ENCODE peak calls at places on chromosomes 1 and 21, in four cellular contexts. J, R, F and K are unnamed samples.

GRCh38 chr1:115978292-115978941 is 2.1 kb downstream of the SLC22A15 start:
- DNase-seq in J (no peak), R (no peak), F (no peak), K (no peak)

GRCh38 chr1:111769517-111770146 is 13.9 kb downstream of the DDX20 start:
- DNase-seq in J (no peak), R (peak; percentile 75), F (peak; percentile 48), K (peak; percentile 86)

GRCh38 chr1:81682490-81682889 is 118.2 kb upstream of the ADGRL2 start:
- DNase-seq in J (no peak), R (no peak), F (no peak), K (peak; percentile 62)

GRCh38 chr1:165356876-165357275 is 361 bp upstream of the LMX1A start:
- DNase-seq in J (no peak), R (no peak), F (no peak), K (no peak)

GRCh38 chr21:35603471-35603870 is 456.9 kb downstream of the SETD4 start:
- DNase-seq in J (no peak), R (no peak), F (no peak), K (no peak)

GRCh38 chr1:13797397-13797796 is 97.4 kb downstream of the PRDM2 start:
- DNase-seq in J (no peak), R (no peak), F (no peak), K (no peak)

GRCh38 chr1:175466556-175466955 is 274.0 kb upstream of the KIAA0040 start:
- DNase-seq in J (no peak), R (no peak), F (no peak), K (no peak)

GRCh38 chr1:181112071-181112929 is 23.8 kb downstream of the IER5 start:
- DNase-seq in J (peak; percentile 88), R (peak; percentile 100), F (peak; percentile 97), K (peak; percentile 97)

GRCh38 chr1:33147997-33148314 is 33.9 kb downstream of the TRIM62 start:
- DNase-seq in J (no peak), R (peak; percentile 43), F (no peak), K (peak; percentile 41)

GRCh38 chr1:154398141-154398540 is 7.0 kb upstream of the IL6R start:
- DNase-seq in J (no peak), R (no peak), F (no peak), K (no peak)

GRCh38 chr1:90728656-90729257 is 11.7 kb upstream of the BARHL2 start:
- DNase-seq in J (no peak), R (no peak), F (no peak), K (no peak)

GRCh38 chr1:161082996-161083742 is 6.2 kb downstream of the NECTIN4 start:
- DNase-seq in J (peak; percentile 84), R (peak; percentile 99), F (peak; percentile 38), K (peak; percentile 96)

GRCh38 chr1:31432592-31433395 is 19.8 kb downstream of the SERINC2 start:
- DNase-seq in J (peak; percentile 48), R (no peak), F (no peak), K (no peak)

GRCh38 chr1:33818071-33818470 is 45.8 kb upstream of the HMGB4 start:
- DNase-seq in J (no peak), R (no peak), F (no peak), K (no peak)

GRCh38 chr1:198492872-198493271 is 47.6 kb downstream of the ATP6V1G3 start:
- DNase-seq in J (no peak), R (peak; percentile 54), F (no peak), K (peak; percentile 65)

GRCh38 chr21:36186506-36187399 is 30.1 kb downstream of the DOP1B start:
- DNase-seq in J (no peak), R (no peak), F (no peak), K (no peak)

GRCh38 chr1:225940385-225941151 is 452 bp downstream of the LEFTY2 start:
- DNase-seq in J (no peak), R (no peak), F (no peak), K (no peak)

GRCh38 chr21:46153259-46154154 is 1.9 kb downstream of the FTCD start:
- DNase-seq in J (peak; percentile 73), R (peak; percentile 13), F (no peak), K (peak; percentile 66)

GRCh38 chr1:29635501-29636263 is 399.4 kb downstream of the PTPRU start:
- DNase-seq in J (no peak), R (no peak), F (no peak), K (no peak)

DNA sequence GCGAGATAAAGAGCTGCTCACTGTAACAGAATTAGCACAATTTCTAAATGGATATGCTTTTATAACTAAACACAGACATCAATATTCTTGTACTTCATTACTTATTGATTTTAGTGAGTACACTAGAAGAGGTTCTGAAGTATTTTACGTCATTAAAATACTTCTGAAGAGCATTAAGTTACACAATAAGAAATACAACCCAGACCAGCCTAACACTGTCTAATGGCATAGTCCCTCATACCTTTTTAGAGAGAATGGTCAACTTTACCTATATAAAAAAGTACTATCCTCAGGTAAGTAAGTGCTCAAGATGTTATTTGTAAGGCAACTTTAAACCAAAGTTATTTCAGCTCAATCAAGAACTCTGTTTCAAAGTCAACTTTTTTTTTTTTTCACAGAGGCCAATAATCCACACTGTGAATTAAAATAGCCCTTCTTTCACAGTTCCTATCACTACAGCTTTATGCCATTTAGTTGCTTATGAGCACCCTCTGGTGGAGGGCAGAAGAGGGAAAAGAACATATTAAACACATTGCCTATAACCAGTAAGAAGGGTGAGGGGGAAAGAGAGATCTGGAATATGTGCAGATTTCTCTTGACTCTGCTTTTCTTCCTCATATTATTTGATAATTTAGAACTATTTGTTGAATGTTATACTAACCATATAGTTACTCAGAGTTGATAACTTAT is 182.1 kb upstream of the DMRTA2 start:
- DNase-seq in J (no peak), R (peak; percentile 68), F (peak; percentile 40), K (peak; percentile 59)
- TF ChIP-seq CTCF in J (no peak), R (peak; percentile 77), F (peak; percentile 50), K (peak; percentile 63)

GRCh38 chr1:21672478-21673276 is 3.5 kb upstream of the RAP1GAP start:
- DNase-seq in J (peak; percentile 58), R (no peak), F (no peak), K (no peak)
- H3K4me3 ChIP-seq in J (no peak overlapping the region), R (no peak overlapping the region), F (no peak overlapping the region), K (no peak overlapping the region)

GRCh38 chr1:10665930-10666850 is 130.3 kb downstream of the CASZ1 start:
- DNase-seq in J (peak; percentile 96), R (peak; percentile 13), F (no peak), K (no peak)
- TF ChIP-seq CTCF in J (no peak), R (no peak), F (no peak), K (no peak)

GRCh38 chr1:63074321-63074720 is 248.0 kb upstream of the FOXD3 start:
- DNase-seq in J (no peak), R (no peak), F (no peak), K (no peak)
- H3K4me3 ChIP-seq in J (no peak overlapping the region), R (no peak overlapping the region), F (no peak overlapping the region), K (no peak overlapping the region)